ENCODE peak calls at places on chromosomes 6 and 20, in four cellular contexts. X is suprapubic skin; Q is CD8-positive, alpha-beta T cell; C is uterus. L is an unnamed sample.

GRCh38 chr6:152004036-152004566 is 196.6 kb downstream of the ESR1 start:
- DNase-seq in X (no peak), Q (no peak), C (no peak), L (no peak)

GRCh38 chr6:2725999-2726567 is 24.6 kb downstream of the MYLK4 start:
- DNase-seq in X (no peak), Q (no peak), C (no peak), L (no peak)

GRCh38 chr6:20817806-20818320 is 283.6 kb downstream of the CDKAL1 start:
- DNase-seq in X (no peak), Q (no peak), C (no peak), L (no peak)

GRCh38 chr20:50379049-50379990 is 130.9 kb upstream of the PTPN1 start:
- DNase-seq in X (peak; percentile 95), Q (no peak), C (peak; percentile 96), L (no peak)

GRCh38 chr6:90087103-90087833 is 193.0 kb downstream of the GJA10 start:
- DNase-seq in X (no peak), Q (no peak), C (no peak), L (no peak)

GRCh38 chr6:78749326-78749725 is 118.0 kb upstream of the IRAK1BP1 start:
- DNase-seq in X (no peak), Q (no peak), C (no peak), L (no peak)

GRCh38 chr6:149198265-149198664 is 119.2 kb upstream of the TAB2 start:
- DNase-seq in X (no peak), Q (no peak), C (no peak), L (no peak)

GRCh38 chr6:1604347-1604990 is 5.2 kb upstream of the FOXC1 start:
- DNase-seq in X (peak; percentile 62), Q (peak; percentile 74), C (peak; percentile 58), L (no peak)

GRCh38 chr6:37998366-37998765 is 178.8 kb downstream of the ZFAND3 start:
- DNase-seq in X (no peak), Q (no peak), C (no peak), L (no peak)

GRCh38 chr20:52622086-52622485 is 350.1 kb upstream of the TSHZ2 start:
- DNase-seq in X (no peak), Q (no peak), C (no peak), L (no peak)

GRCh38 chr6:144467921-144468320 is 182.8 kb downstream of the UTRN start:
- DNase-seq in X (no peak), Q (no peak), C (no peak), L (no peak)
- TF ChIP-seq CTCF in X (no peak), Q (no peak), C (no peak), L (no peak)

GRCh38 chr20:1946762-1947534 is 46.9 kb downstream of the PDYN start:
- DNase-seq in X (peak; percentile 73), Q (no peak), C (peak; percentile 52), L (no peak)
- TF ChIP-seq CTCF in X (no peak), Q (no peak), C (no peak), L (no peak)

GRCh38 chr6:95518630-95519227 is 58.6 kb upstream of the MANEA start:
- DNase-seq in X (peak; percentile 43), Q (no peak), C (no peak), L (no peak)

GRCh38 chr6:95515975-95516374 is 61.4 kb upstream of the MANEA start:
- DNase-seq in X (no peak), Q (no peak), C (no peak), L (no peak)

GRCh38 chr6:95519228-95520037 is 57.9 kb upstream of the MANEA start:
- DNase-seq in X (peak; percentile 31), Q (no peak), C (no peak), L (no peak)

GRCh38 chr6:95521181-95521580 is 56.2 kb upstream of the MANEA start:
- DNase-seq in X (no peak), Q (no peak), C (no peak), L (no peak)

GRCh38 chr6:95517004-95517403 is 60.3 kb upstream of the MANEA start:
- DNase-seq in X (no peak), Q (no peak), C (no peak), L (no peak)
- TF ChIP-seq CTCF in X (no peak), Q (no peak), C (no peak), L (no peak)

GRCh38 chr20:53917145-53918009 is 153.0 kb downstream of the BCAS1 start:
- DNase-seq in X (peak; percentile 89), Q (no peak), C (peak; percentile 35), L (no peak)
- TF ChIP-seq CTCF in X (no peak), Q (no peak), C (no peak), L (no peak)

GRCh38 chr6:62711750-62712149 is 425.7 kb upstream of the KHDRBS2 start:
- DNase-seq in X (no peak), Q (no peak), C (no peak), L (no peak)
- TF ChIP-seq CTCF in X (no peak), Q (no peak), C (no peak), L (no peak)

DNA sequence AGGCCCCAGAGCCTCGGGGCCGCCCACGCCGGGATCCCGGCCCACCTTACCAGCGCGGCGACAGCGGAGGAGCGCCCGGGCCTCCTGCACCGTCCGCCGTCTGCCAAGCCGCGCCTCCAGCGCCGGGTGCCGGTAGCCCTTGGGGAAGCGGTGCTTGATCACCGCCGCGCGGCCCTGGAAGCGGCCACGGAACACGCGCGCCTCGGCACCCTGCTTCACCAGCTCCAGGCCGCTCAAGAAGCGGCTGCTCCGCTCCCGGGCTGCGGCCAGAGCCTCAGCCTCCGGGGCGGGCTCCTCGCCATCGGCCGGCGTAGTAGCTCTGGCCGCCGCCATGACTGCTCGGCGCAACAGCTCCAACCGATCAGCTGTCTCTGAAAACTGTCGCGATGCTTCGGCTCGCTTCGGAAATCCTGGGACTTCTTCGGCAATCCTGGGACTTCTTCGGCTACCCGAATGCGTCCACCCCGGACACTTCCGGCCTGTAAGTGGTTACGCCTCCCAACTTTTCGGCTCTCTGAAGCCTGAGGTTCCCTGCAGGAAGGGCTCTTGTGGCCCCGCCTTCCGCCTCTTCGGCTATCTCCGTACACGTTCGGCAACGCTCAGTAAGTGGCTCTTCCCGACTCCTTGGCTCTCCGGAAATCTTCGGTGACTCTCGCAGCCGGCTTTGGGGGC is at the start of gene TP53RK:
- DNase-seq in X (peak; percentile 99), Q (peak; percentile 95), C (peak; percentile 100), L (peak; percentile 96)
- TF ChIP-seq CTCF in X (peak; percentile 31), Q (no peak), C (peak; percentile 70), L (peak; percentile 70)

L was measured in type B pancreatic cell.